ENCODE peak calls at places on chromosomes 7 and 10, in eight cellular contexts. B is NCI-H1105 treated with DMSO at 0.1 percent for 48 hours; Z is kidney epithelial cell; A is upper lobe of left lung; Q is left cardiac atrium; H is astrocyte; P is naive thymus-derived CD8-positive, alpha-beta T cell; M is heart right ventricle. G is an unnamed sample.

GRCh38 chr10:32929634-32930033 is 28.4 kb downstream of the ITGB1 start:
- DNase-seq in A (no peak), P (no peak), B (no peak), Z (no peak), M (no peak), H (peak), Q (no peak), G (peak)

GRCh38 chr10:111479966-111480365 is 403.1 kb downstream of the ADRA2A start:
- DNase-seq in H (peak), Z (no peak), Q (no peak), A (no peak), M (no peak), B (no peak), P (no peak), G (no peak)

GRCh38 chr7:24936121-24936824 is 43.7 kb downstream of the OSBPL3 start:
- DNase-seq in A (no peak), P (no peak), H (peak), Z (no peak), M (no peak), B (no peak), Q (no peak), G (no peak)

GRCh38 chr10:79904671-79905321 is 44.1 kb downstream of the SFTPD start:
- DNase-seq in Q (peak), P (peak), B (peak), A (peak), M (peak), H (peak), Z (no peak), G (no peak)

GRCh38 chr10:93598157-93598556 is 2.9 kb downstream of the RBP4 start:
- DNase-seq in Q (no peak), H (no peak), M (no peak), B (no peak), A (no peak), P (no peak), Z (no peak), G (no peak)

GRCh38 chr7:50203521-50203920 is 101.0 kb upstream of the IKZF1 start:
- DNase-seq in B (no peak), A (no peak), H (no peak), P (no peak), M (no peak), Z (no peak), Q (no peak), G (no peak)

GRCh38 chr7:21276471-21277035 is 151.3 kb upstream of the SP4 start:
- DNase-seq in M (no peak), H (no peak), P (no peak), Z (no peak), A (no peak), Q (no peak), B (no peak), G (no peak)

GRCh38 chr10:73956476-73957338 is 41.2 kb upstream of the VCL start:
- DNase-seq in Q (no peak), Z (no peak), A (no peak), P (no peak), M (no peak), H (peak), B (no peak), G (no peak)

GRCh38 chr7:114988035-114988434 is 66.1 kb downstream of the MDFIC start:
- DNase-seq in A (no peak), P (no peak), H (no peak), Q (no peak), M (peak), B (no peak), Z (no peak), G (no peak)

GRCh38 chr7:100441641-100442535 is 5.6 kb upstream of the PPP1R35 start:
- DNase-seq in A (no peak), P (no peak), H (no peak), Z (no peak), B (no peak), M (no peak), Q (peak), G (no peak)

GRCh38 chr7:3005257-3005656 is 38.4 kb downstream of the CARD11 start:
- DNase-seq in A (no peak), H (no peak), B (no peak), M (no peak), Z (peak), P (no peak), Q (no peak), G (no peak)

GRCh38 chr10:91883549-91884542 is 25.4 kb downstream of the FGFBP3 start:
- DNase-seq in P (no peak), B (no peak), M (peak), H (peak), Z (peak), A (no peak), Q (peak), G (no peak)

GRCh38 chr7:155303039-155303593 is 5.4 kb downstream of the INSIG1 start:
- DNase-seq in H (no peak), A (no peak), M (no peak), P (no peak), B (no peak), Z (no peak), Q (no peak), G (no peak)

GRCh38 chr7:23222439-23223045 is 24.0 kb upstream of the GPNMB start:
- DNase-seq in A (no peak), P (no peak), Q (no peak), H (no peak), Z (no peak), M (no peak), B (no peak), G (no peak)

GRCh38 chr7:151851160-151851751 is 25.7 kb downstream of the PRKAG2 start:
- DNase-seq in M (no peak), Q (no peak), A (peak), H (no peak), B (no peak), P (no peak), Z (no peak), G (no peak)

GRCh38 chr10:74883428-74883827 is 57.0 kb downstream of the KAT6B start:
- DNase-seq in B (no peak), Z (no peak), M (no peak), P (no peak), Q (no peak), A (no peak), H (no peak), G (no peak)

GRCh38 chr7:44113764-44114354 is 9.5 kb downstream of the POLD2 start:
- DNase-seq in Q (no peak), A (no peak), P (no peak), Z (no peak), M (no peak), H (no peak), B (no peak), G (no peak)

GRCh38 chr7:87219545-87220025 is at the start of gene TMEM243:
- DNase-seq in Z (no peak), P (peak), Q (peak), H (peak), A (peak), B (peak), M (peak), G (peak)

GRCh38 chr7:3285652-3286051 is 15.4 kb upstream of the SDK1 start:
- DNase-seq in Z (no peak), Q (no peak), M (no peak), B (no peak), H (no peak), P (no peak), A (peak), G (no peak)

GRCh38 chr7:141945356-141945755 is 1.4 kb downstream of the CLEC5A start:
- DNase-seq in B (no peak), M (no peak), P (no peak), Z (no peak), Q (no peak), H (no peak), A (no peak), G (no peak)

GRCh38 chr10:132298038-132298935 is 9.5 kb downstream of the STK32C start:
- DNase-seq in A (no peak), Q (peak), H (no peak), Z (no peak), M (no peak), P (no peak), B (no peak), G (no peak)

GRCh38 chr10:114291516-114291915 is 52.5 kb downstream of the VWA2 start:
- DNase-seq in H (no peak), Z (no peak), A (no peak), B (no peak), P (no peak), M (no peak), Q (peak), G (no peak)

GRCh38 chr10:43665054-43665453 is 16.4 kb upstream of the ZNF32 start:
- DNase-seq in H (no peak), A (no peak), B (no peak), Z (no peak), Q (no peak), P (no peak), M (no peak), G (no peak)

GRCh38 chr10:129730272-129730992 is 233.6 kb downstream of the EBF3 start:
- DNase-seq in A (no peak), P (no peak), Z (no peak), M (no peak), H (no peak), Q (no peak), B (no peak), G (no peak)

GRCh38 chr7:107559864-107560263 is 3.9 kb downstream of the COG5 start:
- DNase-seq in A (no peak), M (no peak), Z (no peak), H (peak), Q (no peak), P (no peak), B (no peak), G (no peak)

GRCh38 chr7:130440527-130441365 is at the start of gene CEP41:
- DNase-seq in M (peak), Z (peak), Q (peak), P (peak), H (peak), B (peak), A (peak), G (peak)

G was measured in effector CD4-positive, alpha-beta T cell.